ENCODE peak calls at places on chromosomes 7 and 10, in five cellular contexts. S is stomach, V is IMR-90, U is testis, I is GM12891. J is an unnamed sample.

GRCh38 chr7:35420657-35421056 is 166.8 kb upstream of the TBX20 start:
- DNase-seq in S (no peak), V (peak), U (no peak), I (no peak), J (no peak)

GRCh38 chr7:17521437-17521836 is 223.0 kb downstream of the AHR start:
- DNase-seq in S (no peak), V (peak), U (no peak), I (no peak), J (no peak)

GRCh38 chr10:131748831-131749766 is 151.7 kb upstream of the PPP2R2D start:
- DNase-seq in S (no peak), V (no peak), U (no peak), I (no peak), J (no peak)

GRCh38 chr10:100811752-100812750 is 66.7 kb downstream of the PAX2 start:
- DNase-seq in S (no peak), V (no peak), U (no peak), I (no peak), J (no peak)

GRCh38 chr10:119542990-119543813 is 683 bp upstream of the RGS10 start:
- DNase-seq in S (peak), V (peak), U (peak), I (peak), J (no peak)

GRCh38 chr7:79420464-79420863 is 33.0 kb downstream of the MAGI2 start:
- DNase-seq in S (no peak), V (peak), U (no peak), I (no peak), J (no peak)

GRCh38 chr10:13942030-13942429 is 355.3 kb downstream of the PRPF18 start:
- DNase-seq in S (no peak), V (no peak), U (no peak), I (no peak), J (no peak)

GRCh38 chr10:78688945-78689935 is 379.5 kb upstream of the ZMIZ1 start:
- DNase-seq in S (no peak), V (no peak), U (peak), I (no peak), J (no peak)

GRCh38 chr10:116691544-116692126 is 50.7 kb downstream of the HSPA12A start:
- DNase-seq in S (no peak), V (no peak), U (peak), I (no peak), J (no peak)

GRCh38 chr10:4519691-4520402 is 306.2 kb upstream of the AKR1E2 start:
- DNase-seq in S (no peak), V (peak), U (no peak), I (no peak), J (no peak)

GRCh38 chr10:78065616-78066410 is 32.1 kb downstream of the RPS24 start:
- DNase-seq in S (no peak), V (no peak), U (no peak), I (no peak), J (no peak)

GRCh38 chr10:59907918-59908807 is 1.8 kb upstream of the CCDC6 start:
- DNase-seq in S (peak), V (peak), U (peak), I (no peak), J (peak)

GRCh38 chr10:28263136-28263857 is 39.6 kb downstream of the MPP7 start:
- DNase-seq in S (peak), V (no peak), U (no peak), I (no peak), J (no peak)

GRCh38 chr10:46232666-46233065 is 54.1 kb upstream of the ANTXRL start:
- DNase-seq in S (peak), V (no peak), U (no peak), I (no peak), J (no peak)

GRCh38 chr10:118950190-118950658 is 79.3 kb upstream of the NANOS1 start:
- DNase-seq in S (peak), V (no peak), U (no peak), I (no peak), J (no peak)

GRCh38 chr7:135508853-135509588 is 881 bp downstream of the CNOT4 start:
- DNase-seq in S (no peak), V (peak), U (peak), I (no peak), J (peak)

GRCh38 chr10:20175738-20176137 is 359.5 kb downstream of the PLXDC2 start:
- DNase-seq in S (no peak), V (no peak), U (no peak), I (no peak), J (no peak)

GRCh38 chr10:51502124-51502523 is 197.3 kb downstream of the CSTF2T start:
- DNase-seq in S (no peak), V (peak), U (no peak), I (no peak), J (no peak)

GRCh38 chr10:97629289-97629688 is 4.0 kb downstream of the MORN4 start:
- DNase-seq in S (no peak), V (no peak), U (no peak), I (no peak), J (no peak)

GRCh38 chr10:71213127-71213616 is 802 bp downstream of the UNC5B start:
- DNase-seq in S (peak), V (peak), U (peak), I (no peak), J (peak)

GRCh38 chr7:138185132-138185908 is 109.1 kb downstream of the AKR1D1 start:
- DNase-seq in S (no peak), V (no peak), U (no peak), I (no peak), J (no peak)

GRCh38 chr7:155590215-155591023 is 44.1 kb upstream of the CNPY1 start:
- DNase-seq in S (peak), V (peak), U (no peak), I (no peak), J (peak)

GRCh38 chr7:68438811-68439210 is 1159.5 kb upstream of the AUTS2 start:
- DNase-seq in S (no peak), V (no peak), U (no peak), I (no peak), J (no peak)

GRCh38 chr7:46679671-46680070 is 758.6 kb upstream of the IGFBP3 start:
- DNase-seq in S (no peak), V (no peak), U (no peak), I (no peak), J (no peak)

GRCh38 chr10:122112625-122113160 is 123.7 kb downstream of the TACC2 start:
- DNase-seq in S (peak), V (peak), U (peak), I (no peak), J (peak)

GRCh38 chr7:23369695-23370404 is 70.7 kb downstream of the MALSU1 start:
- DNase-seq in S (no peak), V (no peak), U (no peak), I (no peak), J (no peak)

GRCh38 chr10:79380918-79381775 is 33.9 kb downstream of the PPIF start:
- DNase-seq in S (peak), V (no peak), U (no peak), I (no peak), J (no peak)

GRCh38 chr10:97078280-97079156 is 107.2 kb downstream of the SLIT1 start:
- DNase-seq in S (no peak), V (no peak), U (no peak), I (no peak), J (no peak)

GRCh38 chr7:30728591-30729100 is 23.3 kb upstream of the INMT start:
- DNase-seq in S (no peak), V (no peak), U (no peak), I (no peak), J (no peak)

GRCh38 chr10:7243873-7244272 is 167.0 kb downstream of the SFMBT2 start:
- DNase-seq in S (no peak), V (no peak), U (no peak), I (no peak), J (no peak)

GRCh38 chr7:96300981-96301380 is 20.9 kb downstream of the SLC25A13 start:
- DNase-seq in S (no peak), V (no peak), U (no peak), I (no peak), J (no peak)

GRCh38 chr7:149879801-149880738 is 6.3 kb downstream of the ATP6V0E2 start:
- DNase-seq in S (no peak), V (no peak), U (no peak), I (no peak), J (no peak)

GRCh38 chr10:89644967-89645741 is at the start of gene PANK1:
- DNase-seq in S (peak), V (peak), U (peak), I (peak), J (peak)
- TF ChIP-seq POLR2A in S (no peak), V (no peak), U (no peak), I (peak), J (peak)

DNA sequence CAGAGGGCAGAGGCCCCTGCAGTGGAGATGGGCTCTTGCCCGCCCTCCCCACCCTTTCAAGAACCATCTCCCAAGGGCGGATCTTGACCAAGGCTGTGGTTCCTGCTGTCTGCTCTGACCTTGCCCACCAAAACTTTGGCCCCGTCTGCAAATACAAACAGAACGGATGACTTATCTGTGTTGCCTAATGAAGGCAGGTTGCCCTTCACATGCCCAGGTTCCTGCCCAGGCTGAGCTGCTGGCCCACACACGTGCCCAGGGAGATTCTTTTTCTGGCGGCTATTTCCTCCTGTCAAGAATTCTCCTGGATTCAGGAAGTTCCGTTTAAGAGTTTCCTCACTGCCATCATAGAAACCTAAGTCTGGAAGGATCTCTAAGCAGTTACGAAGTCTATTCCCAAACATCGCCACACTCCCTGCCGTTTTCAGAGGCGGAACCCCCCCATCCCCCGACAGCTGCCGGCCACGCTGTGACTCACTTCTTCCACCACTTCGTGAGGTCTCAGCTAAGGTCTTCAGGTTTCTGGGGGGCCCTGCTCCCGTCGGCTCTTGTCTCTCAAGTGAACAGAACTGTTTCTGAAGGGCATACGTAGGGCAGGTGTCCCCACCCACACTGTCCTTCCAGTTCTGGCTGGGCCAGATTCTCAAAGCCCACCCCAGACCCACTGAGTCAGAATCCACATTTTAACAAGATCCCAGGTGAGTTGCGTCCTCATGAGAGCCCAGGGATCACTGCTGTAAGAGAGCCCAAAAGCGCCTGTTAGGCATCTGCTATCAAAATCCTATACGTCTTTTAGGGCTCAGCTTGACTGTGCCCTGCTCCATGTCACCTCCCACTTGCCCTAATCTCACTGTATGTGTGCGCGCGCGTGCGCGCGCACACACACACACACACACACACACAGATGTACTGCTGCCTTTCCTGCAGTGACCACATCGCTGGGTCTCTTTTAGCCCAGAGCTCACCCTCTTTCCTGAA is 78.6 kb downstream of the PROSER2 start:
- DNase-seq in S (no peak), V (peak), U (no peak), I (no peak), J (no peak)
- TF ChIP-seq POLR2A in S (no peak), V (no peak), U (no peak), I (no peak), J (no peak)

DNA sequence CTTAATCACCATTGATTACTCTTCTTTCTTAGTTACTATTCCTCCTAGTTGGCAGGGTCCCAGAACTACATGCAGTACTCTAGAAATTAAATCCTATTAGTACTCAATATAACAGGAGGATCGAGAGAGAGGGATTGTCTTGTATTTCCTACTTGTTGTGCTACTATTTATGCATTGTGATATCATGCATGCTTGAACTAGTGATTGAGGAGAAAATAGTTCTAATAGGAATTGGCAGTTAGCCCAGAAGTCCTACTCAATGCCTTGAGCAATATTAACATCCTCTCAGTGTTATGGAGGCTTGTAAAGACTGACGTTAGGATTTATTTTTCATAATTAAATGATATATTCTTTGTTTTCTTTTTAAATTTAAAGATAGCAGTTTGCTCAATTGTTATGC is 67.4 kb downstream of the FOXP2 start:
- DNase-seq in S (no peak), V (peak), U (no peak), I (no peak), J (no peak)
- TF ChIP-seq POLR2A in S (no peak), V (no peak), U (no peak), I (no peak), J (no peak)

GRCh38 chr10:80460399-80461207 is 6.5 kb downstream of the TSPAN14 start:
- DNase-seq in S (peak), V (peak), U (peak), I (no peak), J (peak)

GRCh38 chr10:80457554-80458262 is 3.6 kb downstream of the TSPAN14 start:
- DNase-seq in S (no peak), V (no peak), U (no peak), I (no peak), J (no peak)

GRCh38 chr10:80458263-80458625 is 4.1 kb downstream of the TSPAN14 start:
- DNase-seq in S (no peak), V (no peak), U (no peak), I (no peak), J (no peak)

GRCh38 chr10:80458638-80459037 is 4.5 kb downstream of the TSPAN14 start:
- DNase-seq in S (no peak), V (no peak), U (no peak), I (no peak), J (no peak)

DNA sequence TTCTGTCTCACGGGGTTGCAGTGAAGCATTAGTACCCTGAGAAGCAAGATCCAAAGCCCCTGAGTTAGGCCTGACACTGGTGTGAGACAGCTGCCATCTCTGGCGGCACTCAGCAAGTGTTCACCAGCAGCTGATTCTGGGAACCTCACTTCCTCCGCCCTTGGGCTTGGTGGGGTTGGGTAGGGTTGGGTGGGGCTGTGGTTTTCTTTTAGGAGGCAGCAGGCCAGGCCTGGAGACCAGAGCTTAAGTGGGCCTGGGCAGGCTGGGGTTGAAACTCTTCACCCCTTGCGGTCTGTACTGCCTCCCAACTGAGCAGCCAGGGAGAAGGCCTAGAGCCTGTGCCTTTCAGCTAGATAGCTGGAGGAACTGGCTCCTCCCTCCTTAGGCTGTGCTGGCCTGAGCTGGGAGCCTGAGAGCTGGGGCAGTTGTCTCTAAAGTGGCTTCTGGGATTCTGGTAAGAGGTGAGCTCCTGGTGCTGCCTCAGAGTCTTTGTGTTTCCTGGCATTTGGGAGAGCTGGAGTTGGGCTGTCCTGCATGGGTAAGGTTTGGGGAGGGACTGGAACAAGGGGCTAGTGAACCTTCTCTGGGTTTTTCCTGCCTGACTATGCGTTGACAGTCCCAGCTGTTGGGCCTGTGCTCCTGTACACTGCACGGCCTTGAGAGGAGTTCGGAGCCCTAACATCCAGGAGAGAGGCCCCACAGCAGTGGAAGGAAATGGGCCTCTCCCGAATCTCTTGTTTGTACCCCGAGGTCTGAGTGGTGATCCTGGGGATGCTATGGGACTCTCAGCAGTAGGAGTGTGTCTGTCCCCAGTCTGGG is 5.1 kb downstream of the TSPAN14 start:
- DNase-seq in S (peak), V (no peak), U (peak), I (peak), J (peak)
- TF ChIP-seq POLR2A in S (no peak), V (no peak), U (no peak), I (no peak), J (no peak)

GRCh38 chr7:73308665-73309214 is at the start of gene NSUN5:
- DNase-seq in S (peak), V (peak), U (peak), I (peak), J (peak)
- TF ChIP-seq POLR2A in S (no peak), V (no peak), U (no peak), I (peak), J (no peak)

GRCh38 chr7:100081535-100082102 is at the start of gene ZNF3:
- DNase-seq in S (peak), V (peak), U (peak), I (peak), J (peak)
- TF ChIP-seq POLR2A in S (no peak), V (peak), U (no peak), I (peak), J (no peak)

GRCh38 chr10:86252051-86252450 is 114.5 kb downstream of the GRID1 start:
- DNase-seq in S (peak), V (no peak), U (no peak), I (no peak), J (no peak)
- TF ChIP-seq POLR2A in S (no peak), V (no peak), U (no peak), I (no peak), J (no peak)

GRCh38 chr7:66204822-66205735 is at the start of gene TPST1:
- DNase-seq in S (peak), V (peak), U (peak), I (peak), J (peak)
- TF ChIP-seq POLR2A in S (peak), V (peak), U (no peak), I (peak), J (peak)

GRCh38 chr10:92241501-92241900 is 49.4 kb downstream of the CPEB3 start:
- DNase-seq in S (no peak), V (no peak), U (no peak), I (no peak), J (no peak)

GRCh38 chr10:92239600-92240288 is 51.1 kb downstream of the CPEB3 start:
- DNase-seq in S (peak), V (peak), U (peak), I (peak), J (peak)

GRCh38 chr10:92239185-92239599 is 51.7 kb downstream of the CPEB3 start:
- DNase-seq in S (no peak), V (no peak), U (peak), I (no peak), J (peak)

GRCh38 chr10:92241158-92241500 is 49.7 kb downstream of the CPEB3 start:
- DNase-seq in S (no peak), V (peak), U (peak), I (no peak), J (peak)

DNA sequence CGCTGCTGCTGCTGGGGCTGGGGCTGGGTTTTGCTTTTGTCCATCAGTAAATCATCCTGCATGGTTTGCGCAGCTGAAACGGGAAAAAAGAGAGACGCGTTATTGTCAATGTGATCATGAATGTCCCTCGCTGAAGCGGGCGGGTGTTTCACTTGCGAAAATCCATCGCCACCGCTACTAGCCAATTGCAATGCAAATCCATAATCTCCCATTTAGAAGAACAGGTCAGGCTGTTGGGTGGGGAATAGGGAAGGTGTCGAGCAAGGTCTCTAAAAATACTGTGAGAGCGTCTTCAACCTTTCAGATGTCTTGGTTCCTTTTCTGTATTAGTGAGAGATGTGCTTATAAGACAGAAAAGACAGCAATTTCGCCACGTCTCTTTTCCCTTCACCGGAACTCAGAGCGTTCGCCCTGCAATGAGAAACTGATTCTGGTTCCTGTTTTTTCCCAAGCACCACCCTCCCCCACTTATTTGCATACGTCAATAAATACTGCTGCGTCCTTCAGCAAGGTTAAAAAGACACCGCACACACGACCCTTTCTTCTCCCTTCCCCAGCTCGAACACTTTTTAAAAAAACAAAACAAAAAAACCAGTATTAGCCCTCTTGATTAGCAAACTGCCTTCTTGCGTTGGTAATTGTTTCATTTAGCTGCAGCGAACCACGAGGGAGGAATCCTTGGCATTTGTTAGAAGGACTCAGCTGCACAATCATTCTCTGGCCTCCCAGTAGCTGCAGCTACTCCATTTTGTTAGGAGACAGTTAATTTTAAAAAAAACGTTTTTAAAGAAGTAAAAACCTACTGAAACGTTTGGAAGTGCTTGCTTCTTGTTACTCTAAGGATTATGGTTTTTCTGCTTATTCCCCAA is 50.4 kb downstream of the CPEB3 start:
- DNase-seq in S (peak), V (peak), U (peak), I (no peak), J (peak)
- TF ChIP-seq POLR2A in S (peak), V (no peak), U (no peak), I (peak), J (peak)

J was measured in adrenal gland.